ENCODE peak calls at places on chromosomes 3 and 15, in four cellular contexts. B is SK-N-SH, N is H1, M is K562. S is an unnamed sample.

GRCh38 chr15:99955532-99955931 is 222.3 kb upstream of the LYSMD4 start:
- DNase-seq in M (no peak), B (no peak), N (no peak), S (no peak)

GRCh38 chr3:150497956-150498355 is 48.3 kb downstream of the SERP1 start:
- DNase-seq in B (no peak), N (no peak), M (peak), S (no peak)

GRCh38 chr3:148036331-148036881 is 627.2 kb downstream of the ZIC1 start:
- DNase-seq in M (no peak), N (no peak), B (no peak), S (no peak)

GRCh38 chr15:39598186-39598850 is 17.4 kb downstream of the THBS1 start:
- DNase-seq in B (no peak), N (no peak), M (no peak), S (no peak)

GRCh38 chr3:16447156-16447555 is 66.3 kb downstream of the RFTN1 start:
- DNase-seq in M (no peak), B (no peak), N (no peak), S (no peak)

GRCh38 chr15:85858586-85859375 is 64.1 kb upstream of the KLHL25 start:
- DNase-seq in B (peak), N (peak), M (peak), S (peak)

GRCh38 chr3:155742339-155742980 is 2.4 kb downstream of the PLCH1 start:
- DNase-seq in B (no peak), N (no peak), M (no peak), S (no peak)

GRCh38 chr3:196778755-196779154 is 39.1 kb downstream of the PAK2 start:
- DNase-seq in B (no peak), M (no peak), N (no peak), S (no peak)

GRCh38 chr3:28295819-28296364 is 52.6 kb upstream of the ZCWPW2 start:
- DNase-seq in N (no peak), B (no peak), M (no peak), S (no peak)

GRCh38 chr3:134600166-134600670 is 50.6 kb downstream of the KY start:
- DNase-seq in N (no peak), M (no peak), B (no peak), S (no peak)

GRCh38 chr15:60479711-60480110 is 769 bp upstream of the ICE2 start:
- DNase-seq in N (no peak), B (no peak), M (peak), S (no peak)

GRCh38 chr3:181417748-181418147 is 294.0 kb upstream of the SOX2 start:
- DNase-seq in B (peak), M (no peak), N (no peak), S (no peak)

DNA sequence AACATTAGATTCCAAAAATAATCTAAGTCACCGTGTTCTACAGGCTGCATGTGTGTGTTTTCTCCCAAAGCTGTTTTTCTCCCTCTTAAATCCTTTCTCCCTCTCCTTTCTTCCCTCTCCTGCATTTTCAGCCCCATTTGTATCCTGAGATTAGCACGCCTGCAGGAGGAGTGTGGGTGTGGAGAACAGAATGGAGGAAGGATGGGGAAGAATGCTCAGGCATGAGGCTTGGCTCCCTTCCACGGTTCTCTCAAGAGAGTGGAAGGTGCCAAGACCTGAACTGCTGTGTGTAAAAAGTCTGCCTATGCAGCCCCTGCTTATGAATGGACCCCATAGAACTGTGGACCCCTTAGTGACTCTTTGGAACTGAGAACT is 285.6 kb upstream of the ROPN1 start:
- DNase-seq in M (no peak), N (no peak), B (no peak), S (no peak)
- TF ChIP-seq TEAD4 in M (no peak), N (no peak), B (no peak), S (no peak)

GRCh38 chr3:151971194-151971771 is 97.8 kb downstream of the SUCNR1 start:
- DNase-seq in M (no peak), N (no peak), B (no peak), S (no peak)

GRCh38 chr3:151969026-151969658 is 95.7 kb downstream of the SUCNR1 start:
- DNase-seq in M (no peak), B (no peak), N (no peak), S (no peak)

GRCh38 chr3:151976211-151977050 is 103.0 kb downstream of the SUCNR1 start:
- DNase-seq in B (no peak), M (no peak), N (no peak), S (no peak)

GRCh38 chr3:151974067-151974466 is 100.6 kb downstream of the SUCNR1 start:
- DNase-seq in M (no peak), N (no peak), B (no peak), S (no peak)

GRCh38 chr3:151971814-151972579 is 98.6 kb downstream of the SUCNR1 start:
- DNase-seq in B (no peak), N (no peak), M (no peak), S (no peak)
- TF ChIP-seq TEAD4 in B (no peak), N (no peak), M (no peak), S (no peak)

DNA sequence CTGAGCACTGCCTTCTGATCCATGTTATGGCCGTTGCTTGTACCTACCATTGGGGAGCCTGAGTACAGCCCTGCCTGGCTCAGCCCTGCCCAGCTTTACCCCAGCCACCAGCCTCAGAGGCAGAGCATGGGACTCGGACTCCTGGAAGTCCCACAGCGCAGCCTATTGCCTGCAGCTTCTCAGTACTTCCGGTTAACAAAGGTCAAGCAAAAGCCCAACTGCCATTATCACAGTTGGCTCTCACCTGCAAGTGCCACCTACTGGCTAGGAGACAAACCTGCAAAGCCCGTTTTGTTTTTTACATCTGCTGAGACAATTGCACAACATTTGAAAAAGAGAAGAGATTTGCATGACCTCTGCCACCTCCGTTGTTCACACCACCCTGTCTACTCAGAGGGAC is 1081.7 kb downstream of the NAALADL2 start:
- DNase-seq in N (peak), B (no peak), M (no peak), S (peak)
- TF ChIP-seq TEAD4 in N (no peak), B (no peak), M (no peak), S (no peak)

GRCh38 chr3:102449341-102449740 is 14.5 kb downstream of the ZPLD1 start:
- DNase-seq in M (no peak), B (no peak), N (no peak), S (no peak)
- TF ChIP-seq TEAD4 in M (no peak), B (no peak), N (no peak), S (no peak)

DNA sequence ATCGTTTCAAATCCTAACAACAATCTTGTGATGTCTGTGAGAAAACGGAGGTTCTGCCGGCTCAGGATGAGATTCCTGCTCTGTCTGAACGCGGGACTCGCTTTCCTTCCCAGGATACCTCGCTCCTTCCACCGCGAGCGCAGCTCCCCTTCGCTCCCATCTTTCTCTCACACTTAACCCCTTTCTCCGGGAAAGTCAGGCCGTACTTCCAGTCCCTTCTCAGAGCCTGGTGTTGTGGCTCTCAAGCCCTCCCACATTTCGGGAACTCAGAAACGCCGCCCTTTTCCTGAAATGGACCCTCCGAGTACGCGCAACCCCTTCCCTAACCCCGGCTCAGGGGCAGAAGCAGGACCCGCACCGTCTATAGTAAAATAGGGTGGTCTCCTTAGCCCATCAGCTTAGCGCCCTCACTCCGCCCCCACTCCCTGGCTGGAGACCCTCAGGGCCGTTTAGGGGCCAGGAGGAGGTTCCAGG is 377 bp upstream of the FEM1B start:
- DNase-seq in M (no peak), N (no peak), B (peak), S (peak)
- TF ChIP-seq TEAD4 in M (no peak), N (no peak), B (no peak), S (no peak)

DNA sequence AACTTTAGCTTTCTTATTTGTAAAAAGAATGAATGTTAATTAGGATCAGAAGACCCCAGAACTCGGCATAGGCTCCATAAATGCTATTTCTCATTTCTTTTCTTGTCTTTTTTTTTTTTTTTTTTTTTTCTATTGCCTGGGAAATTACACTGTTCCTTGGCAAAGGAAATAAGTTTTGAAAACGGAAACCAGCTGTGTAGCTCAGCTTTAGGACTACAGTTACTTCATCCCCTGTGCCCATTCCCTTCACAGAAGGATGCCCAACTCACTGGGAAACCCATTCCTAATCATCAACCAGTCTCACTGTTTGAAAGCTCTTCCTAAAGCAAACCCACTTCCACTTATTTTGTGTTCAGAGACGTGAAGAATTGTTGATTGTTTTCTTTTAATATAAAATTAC is 254.0 kb upstream of the IL12A start:
- DNase-seq in N (no peak), B (no peak), M (no peak), S (no peak)
- TF ChIP-seq TEAD4 in N (no peak), B (no peak), M (no peak), S (no peak)

DNA sequence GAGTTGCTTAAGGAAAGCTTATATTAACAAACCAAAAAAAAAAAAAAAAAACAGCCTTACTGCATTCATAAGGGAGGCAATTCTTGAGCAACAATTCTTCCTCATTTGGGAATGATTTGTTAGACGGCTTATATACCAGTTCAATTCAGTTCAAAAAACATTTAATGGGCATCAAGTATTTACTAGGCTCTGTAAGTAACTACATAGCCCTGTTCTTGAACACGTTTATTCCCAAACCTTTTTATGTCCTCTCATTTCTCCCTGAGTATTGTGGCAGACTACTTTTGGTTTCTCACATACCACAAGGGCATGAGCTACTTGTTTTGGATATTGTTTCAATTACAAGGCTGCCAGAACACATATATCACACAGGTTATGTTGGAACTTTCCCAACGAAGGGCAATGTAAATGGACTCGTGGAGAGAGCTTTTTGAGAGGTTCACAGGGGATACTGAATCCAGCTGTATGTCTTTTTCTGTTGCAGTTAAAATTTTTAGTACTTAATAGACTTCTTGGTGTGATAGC is 363.8 kb upstream of the NAALADL2 start:
- DNase-seq in N (no peak), M (no peak), B (no peak), S (no peak)
- TF ChIP-seq TEAD4 in N (no peak), M (no peak), B (no peak), S (no peak)

GRCh38 chr3:49351521-49352011 is 6.6 kb downstream of the GPX1 start:
- DNase-seq in M (no peak), B (no peak), N (no peak), S (no peak)
- TF ChIP-seq TEAD4 in M (no peak), B (no peak), N (no peak), S (no peak)